ENCODE peak calls at places on chromosomes 3 and 15, in seven cellular contexts. Z is ascending aorta, X is suprapubic skin, L is body of pancreas, P is sigmoid colon, W is GM12865, C is astrocyte of the spinal cord. A is an unnamed sample.

GRCh38 chr15:31732695-31733094 is 297.6 kb upstream of the CHRNA7 start:
- DNase-seq in Z (no peak), C (no peak), X (no peak), L (no peak), W (no peak), P (no peak), A (no peak)

GRCh38 chr15:45498701-45499100 is 23.9 kb downstream of the SLC30A4 start:
- DNase-seq in W (no peak), Z (no peak), P (no peak), L (no peak), C (no peak), X (no peak), A (no peak)

GRCh38 chr15:47364671-47365141 is 352.6 kb upstream of the SEMA6D start:
- DNase-seq in L (no peak), X (no peak), W (no peak), C (peak; percentile 15), Z (no peak), P (no peak), A (no peak)

GRCh38 chr15:33068531-33068990 is 126.0 kb downstream of the FMN1 start:
- DNase-seq in P (no peak), Z (no peak), L (peak; percentile 73), W (no peak), C (peak; percentile 54), X (no peak), A (peak; percentile 74)

GRCh38 chr3:128548011-128548410 is 55.0 kb upstream of the GATA2 start:
- DNase-seq in P (no peak), X (no peak), Z (no peak), C (no peak), L (no peak), W (no peak), A (no peak)

GRCh38 chr3:190286014-190286413 is 36.2 kb downstream of the CLDN1 start:
- DNase-seq in Z (no peak), L (no peak), X (no peak), W (no peak), P (no peak), C (no peak), A (no peak)

GRCh38 chr3:148757238-148757930 is 59.7 kb downstream of the AGTR1 start:
- DNase-seq in C (peak; percentile 84), P (no peak), X (no peak), L (no peak), W (no peak), Z (no peak), A (no peak)

GRCh38 chr15:67021455-67021854 is 43.9 kb upstream of the SMAD3 start:
- DNase-seq in W (no peak), Z (no peak), X (no peak), P (no peak), C (no peak), L (no peak), A (no peak)

GRCh38 chr3:71504250-71505036 is 79.1 kb downstream of the FOXP1 start:
- DNase-seq in P (no peak), Z (no peak), X (no peak), C (peak; percentile 96), L (no peak), W (no peak), A (no peak)

GRCh38 chr15:31327674-31328424 is 1.2 kb downstream of the KLF13 start:
- DNase-seq in X (no peak), L (peak; percentile 74), W (peak; percentile 72), C (peak; percentile 44), P (peak; percentile 81), Z (no peak), A (no peak)

GRCh38 chr15:48963524-48964113 is at the start of gene SHC4:
- DNase-seq in X (peak; percentile 82), C (peak; percentile 87), L (peak; percentile 48), W (peak; percentile 53), Z (no peak), P (peak; percentile 87), A (peak; percentile 89)
- TF ChIP-seq CTCF in X (peak; percentile 9), C (peak; percentile 42), L (no peak), W (no peak), Z (no peak), P (no peak), A (peak; percentile 48)

GRCh38 chr3:113736548-113737089 is 9.4 kb downstream of the NAA50 start:
- DNase-seq in L (no peak), Z (no peak), X (no peak), W (peak; percentile 77), C (peak; percentile 78), P (no peak), A (no peak)
- H3K4me3 ChIP-seq in L (no peak overlapping the region), Z (no peak overlapping the region), X (no peak overlapping the region), W (no peak overlapping the region), C (no peak overlapping the region), P (no peak overlapping the region), A (no peak overlapping the region)

GRCh38 chr3:150408232-150409124 is at the start of gene TSC22D2:
- DNase-seq in P (peak; percentile 95), Z (peak; percentile 53), W (peak; percentile 97), L (peak; percentile 97), X (peak; percentile 96), C (peak; percentile 97), A (peak; percentile 56)
- TF ChIP-seq CTCF in P (no peak), Z (peak; percentile 40), W (no peak), L (peak; percentile 38), X (peak; percentile 24), C (peak; percentile 21), A (no peak)

GRCh38 chr3:307182-307581 is 110.6 kb downstream of the CHL1 start:
- DNase-seq in Z (no peak), W (no peak), C (no peak), P (no peak), L (no peak), X (no peak), A (no peak)
- H3K4me3 ChIP-seq in Z (no peak overlapping the region), W (no peak overlapping the region), C (no peak overlapping the region), P (no peak overlapping the region), L (no peak overlapping the region), X (no peak overlapping the region), A (no peak overlapping the region)

DNA sequence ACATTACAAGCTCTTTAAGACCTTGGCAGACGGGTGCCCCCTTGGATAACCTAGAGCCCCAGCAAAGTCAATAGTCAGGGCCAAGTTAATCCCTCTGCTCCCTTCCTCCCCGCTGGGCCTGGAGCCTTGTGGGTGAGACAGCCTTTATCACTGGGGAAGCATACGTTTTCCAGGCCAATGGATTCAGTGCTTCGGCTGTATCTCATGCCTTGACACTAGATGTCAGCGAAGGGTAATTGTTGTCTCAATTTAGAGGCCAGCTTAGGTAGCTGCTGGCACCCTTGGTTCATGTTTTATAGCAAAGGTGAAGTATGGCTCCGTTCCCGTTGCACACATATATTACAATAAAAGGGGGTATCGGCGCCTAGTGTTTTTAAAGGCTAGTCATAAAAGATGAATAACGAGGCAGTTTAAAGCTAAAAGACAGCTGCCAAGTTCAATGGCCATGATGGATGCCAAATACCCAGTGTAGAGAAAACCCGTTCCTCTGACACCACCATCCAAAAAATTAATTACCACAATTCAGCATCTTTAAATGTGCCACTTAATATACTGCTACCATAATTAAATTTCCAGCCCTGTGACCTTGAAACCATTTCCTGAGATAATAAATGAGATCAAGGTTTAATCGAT is 52.3 kb upstream of the BNIP2 start:
- DNase-seq in Z (no peak), L (no peak), X (no peak), C (peak; percentile 9), W (no peak), P (no peak), A (peak; percentile 72)
- TF ChIP-seq CTCF in Z (no peak), L (no peak), X (no peak), C (peak; percentile 25), W (no peak), P (no peak), A (peak; percentile 89)

DNA sequence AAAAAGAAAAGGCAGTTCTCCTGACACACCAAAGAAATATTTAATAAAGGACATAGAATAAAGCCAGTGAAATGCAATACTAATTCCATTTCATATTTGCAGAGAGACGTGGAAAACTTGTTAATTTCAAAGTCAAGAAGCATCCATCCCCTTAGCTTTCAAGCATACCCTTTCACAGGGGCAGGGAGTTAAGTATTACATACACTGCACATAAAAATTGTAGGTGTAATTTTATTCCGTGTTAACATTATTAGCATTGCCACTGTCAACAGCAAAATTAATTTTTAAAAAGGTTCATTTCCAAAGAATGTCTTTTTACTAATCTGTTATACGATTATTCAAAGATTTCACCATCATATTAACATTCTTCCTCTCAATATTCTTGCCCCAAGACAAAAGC is 518.0 kb downstream of the MECOM start:
- DNase-seq in L (no peak), W (no peak), P (no peak), Z (no peak), C (no peak), X (no peak), A (no peak)
- H3K4me3 ChIP-seq in L (peak overlapping the region; percentile 42), W (no peak overlapping the region), P (no peak overlapping the region), Z (peak overlapping the region; percentile 69), C (peak overlapping the region; percentile 86), X (peak overlapping the region; percentile 50), A (no peak overlapping the region)

DNA sequence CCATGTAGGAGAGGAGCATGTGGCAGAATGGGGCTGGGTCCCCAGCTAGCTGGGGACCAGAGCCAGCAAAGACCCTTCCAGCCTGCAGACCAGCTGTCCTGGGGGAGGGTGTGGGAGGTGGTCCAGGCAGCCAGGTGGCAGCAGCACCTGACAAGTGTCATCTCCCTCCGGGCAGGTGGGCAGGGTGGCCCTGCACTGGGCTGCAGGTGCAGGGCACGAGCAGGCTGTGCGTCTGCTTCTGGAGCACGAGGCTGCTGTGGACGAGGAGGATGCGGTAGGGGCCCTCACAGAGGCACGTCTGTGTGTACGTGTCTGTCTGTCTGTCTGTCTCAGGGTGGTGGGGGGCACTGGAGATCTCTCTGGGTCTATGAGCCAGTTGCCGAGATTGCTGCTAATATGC is 5.5 kb downstream of the ANKDD1A start:
- DNase-seq in C (no peak), P (no peak), Z (no peak), L (no peak), W (no peak), X (no peak), A (no peak)
- TF ChIP-seq CTCF in C (no peak), P (no peak), Z (no peak), L (no peak), W (no peak), X (no peak), A (no peak)

DNA sequence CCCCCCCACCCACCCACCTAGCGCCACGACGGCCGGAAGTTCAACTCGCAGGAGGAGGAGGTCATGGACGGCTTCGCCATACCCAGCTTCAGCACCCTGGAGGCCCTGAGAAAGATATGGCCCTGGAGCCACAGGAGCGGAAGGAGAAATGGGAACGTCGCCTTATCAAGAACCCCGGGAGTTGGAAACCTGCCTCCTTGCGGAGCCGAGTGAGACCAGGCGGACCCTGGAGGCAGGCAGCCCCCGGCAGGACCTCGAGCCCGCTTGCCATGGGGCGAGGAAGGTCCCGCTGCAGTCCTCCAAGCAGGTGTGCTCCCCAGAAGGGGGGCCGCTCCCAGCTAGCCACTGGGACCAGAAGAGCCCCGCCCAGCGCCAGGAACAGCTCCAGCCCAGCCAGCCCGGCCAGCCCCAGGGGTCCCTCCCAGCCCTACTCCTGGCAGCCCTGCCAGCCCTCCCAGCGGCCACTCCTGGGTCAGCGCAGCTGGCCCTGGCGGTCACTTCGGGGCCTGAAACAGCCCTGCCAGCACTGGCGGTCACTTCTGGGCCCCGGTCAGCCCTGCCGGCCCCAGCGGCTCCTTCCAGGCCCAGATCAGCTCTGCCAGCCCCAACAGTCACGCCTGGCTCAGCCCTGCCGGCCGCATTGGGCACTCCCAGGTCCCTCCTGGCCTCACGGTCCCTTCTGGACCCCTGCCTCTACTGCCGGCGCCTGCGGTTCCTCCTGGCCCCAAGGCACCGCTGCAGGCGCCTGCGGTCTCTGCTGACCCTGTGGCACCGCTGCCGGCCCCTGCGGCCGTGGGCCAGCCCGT is 10.3 kb upstream of the ROPN1B start:
- DNase-seq in Z (no peak), W (no peak), X (no peak), P (no peak), L (no peak), C (no peak), A (no peak)
- H3K4me3 ChIP-seq in Z (peak overlapping the region; percentile 21), W (no peak overlapping the region), X (peak overlapping the region; percentile 43), P (no peak overlapping the region), L (no peak overlapping the region), C (no peak overlapping the region), A (no peak overlapping the region)